ENCODE peak calls at places on chromosomes 6 and 20, in eight cellular contexts. K, M, Z, D, Q, J, O and T are unnamed samples.
A peak's percentile ranks its signal among the peaks of the same experiment; 100 is the strongest.

GRCh38 chr6:106223300-106223930 is 102.1 kb downstream of the ATG5 start:
- DNase-seq in K (peak; percentile 50), M (peak; percentile 29), Z (peak; percentile 25), D (peak; percentile 48), Q (no peak), J (peak; percentile 79), O (peak; percentile 77), T (peak; percentile 50)

GRCh38 chr6:54719633-54720032 is 126.9 kb upstream of the FAM83B start:
- DNase-seq in K (no peak), M (no peak), Z (no peak), D (no peak), Q (no peak), J (no peak), O (no peak), T (no peak)

GRCh38 chr6:144908004-144908403 is 622.9 kb downstream of the UTRN start:
- DNase-seq in K (no peak), M (no peak), Z (no peak), D (no peak), Q (no peak), J (peak; percentile 54), O (no peak), T (no peak)

GRCh38 chr6:36753671-36754485 is 56.3 kb downstream of the RAB44 start:
- DNase-seq in K (no peak), M (no peak), Z (no peak), D (no peak), Q (no peak), J (no peak), O (no peak), T (no peak)

GRCh38 chr6:49198015-49198414 is 265.0 kb downstream of the MMUT start:
- DNase-seq in K (no peak), M (no peak), Z (no peak), D (no peak), Q (no peak), J (no peak), O (no peak), T (no peak)

GRCh38 chr6:20312581-20312980 is 89.1 kb upstream of the E2F3 start:
- DNase-seq in K (no peak), M (no peak), Z (no peak), D (no peak), Q (no peak), J (peak; percentile 4), O (no peak), T (no peak)

GRCh38 chr20:55424446-55424845 is 580.9 kb downstream of the CBLN4 start:
- DNase-seq in K (no peak), M (no peak), Z (no peak), D (no peak), Q (no peak), J (no peak), O (no peak), T (no peak)

GRCh38 chr6:4446982-4447381 is 311.6 kb upstream of the ECI2 start:
- DNase-seq in K (no peak), M (no peak), Z (no peak), D (no peak), Q (no peak), J (peak; percentile 92), O (no peak), T (no peak)

GRCh38 chr6:66948106-66948505 is 1241.1 kb upstream of the EYS start:
- DNase-seq in K (no peak), M (no peak), Z (no peak), D (no peak), Q (no peak), J (no peak), O (no peak), T (no peak)

GRCh38 chr6:42279144-42279781 is 61.6 kb upstream of the MRPS10 start:
- DNase-seq in K (no peak), M (peak; percentile 84), Z (no peak), D (no peak), Q (no peak), J (peak; percentile 71), O (peak; percentile 61), T (peak; percentile 28)

GRCh38 chr20:23691675-23692074 is 2.8 kb upstream of the CST4 start:
- DNase-seq in K (no peak), M (no peak), Z (no peak), D (no peak), Q (no peak), J (peak; percentile 10), O (no peak), T (no peak)

GRCh38 chr6:169074551-169074950 is 179.1 kb downstream of the THBS2 start:
- DNase-seq in K (no peak), M (no peak), Z (no peak), D (no peak), Q (no peak), J (peak; percentile 47), O (no peak), T (no peak)

GRCh38 chr6:116210750-116211425 is 43.0 kb downstream of the TSPYL4 start:
- DNase-seq in K (no peak), M (peak; percentile 71), Z (no peak), D (no peak), Q (no peak), J (peak; percentile 74), O (peak; percentile 89), T (no peak)

GRCh38 chr6:31907158-31907813 is 5.4 kb upstream of the ZBTB12 start:
- DNase-seq in K (no peak), M (no peak), Z (no peak), D (no peak), Q (no peak), J (peak; percentile 85), O (peak; percentile 33), T (no peak)

GRCh38 chr6:77106992-77107391 is 356.3 kb downstream of the HTR1B start:
- DNase-seq in K (no peak), M (no peak), Z (no peak), D (no peak), Q (no peak), J (no peak), O (no peak), T (no peak)

GRCh38 chr6:142783499-142783898 is 161.5 kb downstream of the HIVEP2 start:
- DNase-seq in K (no peak), M (no peak), Z (no peak), D (no peak), Q (no peak), J (no peak), O (no peak), T (no peak)

GRCh38 chr6:63816401-63816975 is 180.9 kb downstream of the PHF3 start:
- DNase-seq in K (no peak), M (no peak), Z (no peak), D (no peak), Q (no peak), J (no peak), O (no peak), T (no peak)

GRCh38 chr6:88914180-88914579 is 49.2 kb downstream of the RNGTT start:
- DNase-seq in K (no peak), M (no peak), Z (no peak), D (no peak), Q (no peak), J (no peak), O (no peak), T (no peak)

GRCh38 chr6:6796818-6797217 is 208.3 kb downstream of the LY86 start:
- DNase-seq in K (no peak), M (no peak), Z (no peak), D (no peak), Q (no peak), J (no peak), O (no peak), T (no peak)

GRCh38 chr20:2750343-2751251 is 49.8 kb downstream of the CPXM1 start:
- DNase-seq in K (no peak), M (peak; percentile 36), Z (no peak), D (no peak), Q (no peak), J (peak; percentile 17), O (peak; percentile 25), T (no peak)

GRCh38 chr6:111871207-111871606 is 2.0 kb downstream of the FYN start:
- DNase-seq in K (no peak), M (no peak), Z (no peak), D (peak; percentile 37), Q (no peak), J (no peak), O (no peak), T (no peak)

GRCh38 chr6:39075010-39075738 is 26.6 kb downstream of the GLP1R start:
- DNase-seq in K (no peak), M (no peak), Z (no peak), D (no peak), Q (no peak), J (no peak), O (no peak), T (no peak)

GRCh38 chr6:169933839-169934698 is 182.6 kb downstream of the ERMARD start:
- DNase-seq in K (no peak), M (peak; percentile 13), Z (no peak), D (no peak), Q (no peak), J (no peak), O (no peak), T (no peak)

GRCh38 chr6:161908872-161909271 is 635.0 kb upstream of the AGPAT4 start:
- DNase-seq in K (no peak), M (no peak), Z (no peak), D (no peak), Q (no peak), J (no peak), O (no peak), T (no peak)

GRCh38 chr6:108557494-108558371 is 3.0 kb upstream of the FOXO3 start:
- DNase-seq in K (peak; percentile 82), M (peak; percentile 57), Z (no peak), D (peak; percentile 58), Q (peak; percentile 72), J (peak; percentile 62), O (peak; percentile 19), T (peak; percentile 63)

GRCh38 chr6:13229205-13230085 is 98.9 kb downstream of the TBC1D7 start:
- DNase-seq in K (no peak), M (peak; percentile 35), Z (no peak), D (no peak), Q (no peak), J (no peak), O (peak; percentile 7), T (peak; percentile 38)

GRCh38 chr6:32763417-32763816 is at the start of gene HLA-DQB2:
- DNase-seq in K (no peak), M (no peak), Z (no peak), D (no peak), Q (no peak), J (no peak), O (no peak), T (no peak)

GRCh38 chr6:2943564-2943955 is 27.8 kb downstream of the SERPINB6 start:
- DNase-seq in K (no peak), M (no peak), Z (no peak), D (no peak), Q (no peak), J (no peak), O (no peak), T (no peak)

GRCh38 chr6:53041356-53041755 is 23.8 kb upstream of the FBXO9 start:
- DNase-seq in K (no peak), M (no peak), Z (no peak), D (no peak), Q (no peak), J (peak; percentile 74), O (no peak), T (no peak)

GRCh38 chr20:6490849-6491248 is 276.6 kb upstream of the BMP2 start:
- DNase-seq in K (no peak), M (no peak), Z (no peak), D (no peak), Q (no peak), J (no peak), O (no peak), T (no peak)

GRCh38 chr6:116118608-116119007 is 7.3 kb downstream of the COL10A1 start:
- DNase-seq in K (no peak), M (no peak), Z (no peak), D (no peak), Q (no peak), J (peak; percentile 13), O (no peak), T (no peak)

GRCh38 chr20:63258826-63259225 is 4.6 kb upstream of the NKAIN4 start:
- DNase-seq in K (no peak), M (no peak), Z (no peak), D (no peak), Q (no peak), J (no peak), O (no peak), T (no peak)

GRCh38 chr6:31585531-31585930 is 546 bp upstream of the LST1 start:
- DNase-seq in K (no peak), M (no peak), Z (no peak), D (peak; percentile 38), Q (no peak), J (no peak), O (no peak), T (no peak)